ENCODE peak calls at places on chromosome 15, in eight cellular contexts. N, X, G, E, F, R, S and U are unnamed samples.
A peak's percentile ranks its signal among the peaks of the same experiment; 100 is the strongest.

GRCh38 chr15:100671858-100672543 is 69.6 kb downstream of the ASB7 start:
- DNase-seq in F (no peak), G (no peak), R (peak; percentile 11), S (no peak), X (no peak), E (peak; percentile 71), N (peak; percentile 70), U (no peak)

GRCh38 chr15:42504631-42505030 is 9.2 kb downstream of the SNAP23 start:
- DNase-seq in F (no peak), N (no peak), R (no peak), X (no peak), E (no peak), G (no peak), S (no peak), U (no peak)

GRCh38 chr15:77564933-77565332 is 67.8 kb downstream of the LINGO1 start:
- DNase-seq in N (no peak), X (no peak), S (no peak), E (no peak), F (no peak), R (no peak), G (no peak), U (no peak)

GRCh38 chr15:63019539-63020109 is 22.9 kb upstream of the TPM1 start:
- DNase-seq in S (no peak), N (no peak), F (no peak), R (no peak), X (no peak), G (no peak), E (no peak), U (no peak)

GRCh38 chr15:48463366-48463880 is 132.2 kb downstream of the DUT start:
- DNase-seq in N (no peak), X (no peak), R (no peak), F (no peak), S (no peak), G (no peak), E (no peak), U (no peak)

GRCh38 chr15:67149859-67150824 is 84.7 kb downstream of the SMAD3 start:
- DNase-seq in N (peak; percentile 58), X (no peak), S (peak; percentile 52), E (peak; percentile 90), G (peak; percentile 91), F (no peak), R (peak; percentile 22), U (peak; percentile 74)

GRCh38 chr15:92049290-92050008 is 195.9 kb downstream of the SLCO3A1 start:
- DNase-seq in N (no peak), X (no peak), R (no peak), F (no peak), E (no peak), G (no peak), S (no peak), U (no peak)

GRCh38 chr15:85504739-85505676 is 124.6 kb downstream of the AKAP13 start:
- DNase-seq in G (no peak), E (peak; percentile 27), R (peak; percentile 52), X (no peak), F (peak; percentile 53), N (no peak), S (no peak), U (no peak)

GRCh38 chr15:58329781-58330467 is 101.9 kb upstream of the LIPC start:
- DNase-seq in E (no peak), R (no peak), S (no peak), G (no peak), F (no peak), N (no peak), X (no peak), U (no peak)

GRCh38 chr15:100669260-100669659 is 66.9 kb downstream of the ASB7 start:
- DNase-seq in G (no peak), R (no peak), X (no peak), E (no peak), F (no peak), S (no peak), N (no peak), U (no peak)

GRCh38 chr15:70262591-70263274 is 165.0 kb upstream of the TLE3 start:
- DNase-seq in X (no peak), N (no peak), R (no peak), S (no peak), E (no peak), F (no peak), G (no peak), U (no peak)

GRCh38 chr15:74777769-74778598 is 3.9 kb upstream of the CSK start:
- DNase-seq in E (no peak), F (no peak), X (no peak), R (no peak), S (no peak), N (no peak), G (no peak), U (no peak)

GRCh38 chr15:36175781-36176211 is 403.6 kb upstream of the CDIN1 start:
- DNase-seq in X (no peak), G (no peak), F (no peak), E (no peak), S (no peak), R (no peak), N (no peak), U (no peak)

GRCh38 chr15:88334436-88334835 is 77.9 kb upstream of the NTRK3 start:
- DNase-seq in E (no peak), X (no peak), N (no peak), G (no peak), F (no peak), S (no peak), R (peak; percentile 59), U (no peak)

GRCh38 chr15:85362436-85363048 is 17.9 kb upstream of the AKAP13 start:
- DNase-seq in X (no peak), E (no peak), N (no peak), S (no peak), R (no peak), F (no peak), G (no peak), U (no peak)

GRCh38 chr15:96851613-96852012 is 521.1 kb downstream of the NR2F2 start:
- DNase-seq in R (no peak), E (peak; percentile 9), G (no peak), N (no peak), X (no peak), S (no peak), F (no peak), U (peak; percentile 61)

GRCh38 chr15:90880381-90881145 is 3.7 kb upstream of the FES start:
- DNase-seq in E (no peak), N (no peak), S (no peak), G (no peak), R (no peak), X (no peak), F (no peak), U (no peak)

GRCh38 chr15:67946701-67947100 is 106.9 kb upstream of the RNU6-1 start:
- DNase-seq in G (no peak), X (no peak), R (no peak), E (no peak), S (no peak), N (no peak), F (no peak), U (no peak)

GRCh38 chr15:60421544-60421943 is 23.8 kb upstream of the ANXA2 start:
- DNase-seq in F (no peak), X (no peak), R (no peak), E (no peak), S (no peak), N (no peak), G (no peak), U (no peak)

GRCh38 chr15:57947282-57947681 is 118.2 kb downstream of the ALDH1A2 start:
- DNase-seq in S (no peak), X (no peak), E (no peak), R (no peak), G (no peak), N (no peak), F (no peak), U (no peak)

GRCh38 chr15:88255109-88255495 is 1.4 kb downstream of the NTRK3 start:
- DNase-seq in E (no peak), X (no peak), S (no peak), R (peak; percentile 35), F (no peak), G (no peak), N (no peak), U (no peak)

GRCh38 chr15:80182611-80183210 is 29.9 kb downstream of the FAH start:
- DNase-seq in E (no peak), X (no peak), R (peak; percentile 75), G (no peak), S (no peak), F (no peak), N (no peak), U (no peak)

GRCh38 chr15:68578175-68578959 is 426 bp upstream of the CORO2B start:
- DNase-seq in S (no peak), E (peak; percentile 38), F (peak; percentile 25), X (no peak), N (no peak), R (peak; percentile 79), G (peak; percentile 94), U (peak; percentile 86)

GRCh38 chr15:36403351-36403750 is 176.1 kb upstream of the CDIN1 start:
- DNase-seq in E (no peak), S (no peak), G (no peak), F (no peak), R (no peak), X (no peak), N (no peak), U (no peak)

GRCh38 chr15:71224024-71224423 is 108.8 kb downstream of the THSD4 start:
- DNase-seq in R (no peak), G (no peak), X (no peak), S (no peak), E (no peak), N (no peak), F (no peak), U (no peak)

GRCh38 chr15:65369148-65369547 is 8.7 kb downstream of the IGDCC3 start:
- DNase-seq in G (no peak), X (no peak), E (no peak), F (no peak), N (no peak), S (no peak), R (no peak), U (no peak)

GRCh38 chr15:36627566-36627965 is 48.1 kb downstream of the CDIN1 start:
- DNase-seq in F (no peak), X (no peak), N (no peak), G (no peak), R (no peak), E (no peak), S (no peak), U (no peak)

GRCh38 chr15:59595434-59595915 is 16.1 kb upstream of the GCNT3 start:
- DNase-seq in E (no peak), S (no peak), G (no peak), N (no peak), R (no peak), X (no peak), F (no peak), U (no peak)

GRCh38 chr15:70152070-70152480 is 54.4 kb upstream of the TLE3 start:
- DNase-seq in N (no peak), X (no peak), G (no peak), F (no peak), R (peak; percentile 66), S (no peak), E (no peak), U (peak; percentile 42)

GRCh38 chr15:88912500-88912921 is 668 bp downstream of the MFGE8 start:
- DNase-seq in X (no peak), F (no peak), S (no peak), G (no peak), N (peak; percentile 33), R (no peak), E (no peak), U (no peak)

GRCh38 chr15:58065011-58065444 is 483 bp downstream of the ALDH1A2 start:
- DNase-seq in F (no peak), X (no peak), G (peak; percentile 70), N (no peak), E (no peak), R (no peak), S (no peak), U (peak; percentile 56)

GRCh38 chr15:60745469-60745971 is 266.6 kb upstream of the ICE2 start:
- DNase-seq in R (no peak), S (no peak), E (no peak), N (no peak), X (no peak), G (no peak), F (no peak), U (peak; percentile 61)

GRCh38 chr15:71538181-71538580 is 272.2 kb upstream of the NR2E3 start:
- DNase-seq in R (no peak), F (no peak), S (no peak), N (no peak), E (no peak), G (no peak), X (no peak), U (no peak)

GRCh38 chr15:72827216-72827615 is 43.7 kb upstream of the ADPGK start:
- DNase-seq in N (no peak), F (no peak), E (no peak), R (no peak), S (no peak), X (no peak), G (no peak), U (no peak)